ENCODE peak calls at places on chromosomes 2 and 18, in four cellular contexts. One of them, this sample, is unnamed. For H3K4me1, the result is how much of the 10 kb centered on the place peaks cover.

GRCh38 chr2:39712953-39713352 is 47.2 kb downstream of the TMEM178A start:
- DNase-seq in A549: no peak
- DNase-seq in IMR-90: no peak
- DNase-seq in pancreas: no peak
- DNase-seq in this sample: no peak

GRCh38 chr2:118102433-118103082 is 14.3 kb downstream of the INSIG2 start:
- DNase-seq in pancreas: no peak
- DNase-seq in A549: no peak
- DNase-seq in IMR-90: peak
- DNase-seq in this sample: no peak

GRCh38 chr18:24397131-24397693 is 412 bp downstream of the OSBPL1A start:
- DNase-seq in A549: peak
- DNase-seq in IMR-90: peak
- DNase-seq in pancreas: peak
- DNase-seq in this sample: peak

GRCh38 chr2:231299267-231299666 is 96.2 kb upstream of the B3GNT7 start:
- DNase-seq in IMR-90: no peak
- DNase-seq in A549: no peak
- DNase-seq in pancreas: no peak
- DNase-seq in this sample: no peak

GRCh38 chr2:219570194-219570923 is 980 bp downstream of the OBSL1 start:
- DNase-seq in pancreas: no peak
- DNase-seq in A549: peak
- DNase-seq in IMR-90: peak
- DNase-seq in this sample: no peak

GRCh38 chr2:109675666-109676345 is 61.6 kb downstream of the SOWAHC start:
- DNase-seq in A549: no peak
- DNase-seq in pancreas: no peak
- DNase-seq in IMR-90: no peak
- DNase-seq in this sample: no peak

GRCh38 chr2:191795711-191796110 is 51.2 kb downstream of the CAVIN2 start:
- DNase-seq in IMR-90: no peak
- DNase-seq in A549: no peak
- DNase-seq in pancreas: no peak
- DNase-seq in this sample: no peak

GRCh38 chr2:181528441-181528840 is 71.3 kb downstream of the ITGA4 start:
- DNase-seq in pancreas: no peak
- DNase-seq in A549: no peak
- DNase-seq in IMR-90: no peak
- DNase-seq in this sample: no peak

GRCh38 chr2:128305555-128306080 is 13.1 kb downstream of the HS6ST1 start:
- DNase-seq in IMR-90: peak
- DNase-seq in pancreas: no peak
- DNase-seq in A549: no peak
- DNase-seq in this sample: no peak

GRCh38 chr2:19900536-19901200 is 1.1 kb downstream of the TTC32 start:
- DNase-seq in A549: peak
- DNase-seq in pancreas: no peak
- DNase-seq in IMR-90: no peak
- DNase-seq in this sample: no peak

GRCh38 chr2:19897623-19898245 is 4.0 kb downstream of the TTC32 start:
- DNase-seq in pancreas: no peak
- DNase-seq in A549: no peak
- DNase-seq in IMR-90: no peak
- DNase-seq in this sample: no peak

GRCh38 chr2:19899853-19900525 is 1.8 kb downstream of the TTC32 start:
- DNase-seq in A549: no peak
- DNase-seq in pancreas: no peak
- DNase-seq in IMR-90: no peak
- DNase-seq in this sample: no peak

GRCh38 chr2:19901201-19901457 is 654 bp downstream of the TTC32 start:
- DNase-seq in A549: peak
- DNase-seq in IMR-90: no peak
- DNase-seq in pancreas: no peak
- DNase-seq in this sample: no peak

DNA sequence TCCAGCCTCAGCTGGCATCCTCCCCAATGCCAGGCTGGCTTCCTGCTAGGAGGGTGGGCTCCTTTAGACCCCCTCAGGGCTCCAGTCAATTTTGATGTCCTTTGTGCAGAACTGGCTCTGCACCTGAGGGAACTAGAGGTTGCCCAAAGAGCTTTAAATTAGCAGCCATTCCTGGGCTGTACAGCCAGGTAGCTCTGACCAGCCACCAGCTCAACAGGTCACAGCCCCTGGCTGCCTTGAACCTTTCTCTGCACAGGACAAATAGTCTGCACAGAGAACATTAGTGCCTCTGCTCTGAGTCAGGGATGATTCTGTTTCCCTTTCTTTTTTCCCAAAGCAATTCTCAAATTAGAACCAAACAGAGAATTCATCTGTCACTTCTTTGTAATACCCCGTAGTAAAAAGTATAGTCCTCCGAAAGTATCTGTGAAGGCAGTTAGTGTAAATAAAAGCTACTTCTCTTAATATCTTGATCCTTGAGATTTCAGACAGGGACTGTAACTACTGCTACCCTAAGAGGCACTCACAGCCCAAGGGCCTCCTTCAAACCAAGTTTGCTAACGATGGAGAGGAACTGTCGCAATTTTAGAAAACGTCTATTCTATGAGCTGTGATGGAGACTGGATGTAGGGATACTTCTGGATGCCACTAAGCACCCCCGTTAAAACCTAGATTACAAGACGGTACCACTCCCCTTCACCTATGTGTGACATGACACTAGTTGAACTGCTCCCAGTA is 3.0 kb downstream of the TTC32 start:
- DNase-seq in A549: no peak
- DNase-seq in IMR-90: no peak
- DNase-seq in pancreas: no peak
- DNase-seq in this sample: no peak
- H3K4me3 ChIP-seq in A549: no peak
- H3K4me3 ChIP-seq in IMR-90: no peak
- H3K4me3 ChIP-seq in pancreas: no peak
- H3K4me3 ChIP-seq in this sample: peak

GRCh38 chr2:241560181-241560882 is 1.8 kb downstream of the BOK start:
- DNase-seq in A549: no peak
- DNase-seq in IMR-90: no peak
- DNase-seq in pancreas: no peak
- DNase-seq in this sample: no peak
- H3K4me1 ChIP-seq in A549: under half
- H3K4me1 ChIP-seq in IMR-90: under half
- H3K4me1 ChIP-seq in pancreas: under half
- H3K4me1 ChIP-seq in this sample: half or more

DNA sequence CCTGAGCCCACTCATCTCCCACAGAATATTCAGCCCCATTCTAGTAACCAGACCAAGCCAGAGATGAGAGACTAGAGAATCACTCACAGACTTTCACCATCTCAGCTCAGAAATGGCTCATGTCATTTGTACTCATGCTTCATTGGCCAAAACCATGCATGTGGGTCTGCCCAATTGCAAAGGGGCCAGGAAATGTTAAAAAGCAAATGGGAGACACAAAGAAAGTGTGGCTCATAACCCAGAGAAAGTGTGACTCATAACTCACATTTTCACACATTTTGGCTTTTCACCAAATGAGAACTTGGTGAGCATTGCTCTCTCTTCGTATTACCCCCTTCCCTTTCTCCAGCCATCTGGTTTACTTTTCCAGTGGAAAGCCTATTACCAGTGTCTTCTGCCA is 66.2 kb downstream of the MDH1 start:
- DNase-seq in pancreas: no peak
- DNase-seq in A549: no peak
- DNase-seq in IMR-90: no peak
- DNase-seq in this sample: no peak
- TF ChIP-seq CTCF in pancreas: no peak
- TF ChIP-seq CTCF in A549: no peak
- TF ChIP-seq CTCF in IMR-90: no peak
- TF ChIP-seq CTCF in this sample: no peak

GRCh38 chr2:124046332-124046731 is 21.2 kb downstream of the CNTNAP5 start:
- DNase-seq in A549: no peak
- DNase-seq in pancreas: no peak
- DNase-seq in IMR-90: no peak
- DNase-seq in this sample: no peak
- H3K4me3 ChIP-seq in A549: no peak
- H3K4me3 ChIP-seq in pancreas: no peak
- H3K4me3 ChIP-seq in IMR-90: no peak
- H3K4me3 ChIP-seq in this sample: no peak

GRCh38 chr18:63317982-63318881 is 1.3 kb downstream of the BCL2 start:
- DNase-seq in pancreas: peak
- DNase-seq in A549: no peak
- DNase-seq in IMR-90: no peak
- DNase-seq in this sample: peak

GRCh38 chr18:63317556-63317946 is 2.0 kb downstream of the BCL2 start:
- DNase-seq in A549: no peak
- DNase-seq in pancreas: no peak
- DNase-seq in IMR-90: no peak
- DNase-seq in this sample: no peak

GRCh38 chr18:63314991-63315662 is 4.4 kb downstream of the BCL2 start:
- DNase-seq in pancreas: no peak
- DNase-seq in IMR-90: no peak
- DNase-seq in A549: no peak
- DNase-seq in this sample: no peak

GRCh38 chr18:63315879-63316278 is 3.7 kb downstream of the BCL2 start:
- DNase-seq in A549: no peak
- DNase-seq in IMR-90: no peak
- DNase-seq in pancreas: no peak
- DNase-seq in this sample: no peak

DNA sequence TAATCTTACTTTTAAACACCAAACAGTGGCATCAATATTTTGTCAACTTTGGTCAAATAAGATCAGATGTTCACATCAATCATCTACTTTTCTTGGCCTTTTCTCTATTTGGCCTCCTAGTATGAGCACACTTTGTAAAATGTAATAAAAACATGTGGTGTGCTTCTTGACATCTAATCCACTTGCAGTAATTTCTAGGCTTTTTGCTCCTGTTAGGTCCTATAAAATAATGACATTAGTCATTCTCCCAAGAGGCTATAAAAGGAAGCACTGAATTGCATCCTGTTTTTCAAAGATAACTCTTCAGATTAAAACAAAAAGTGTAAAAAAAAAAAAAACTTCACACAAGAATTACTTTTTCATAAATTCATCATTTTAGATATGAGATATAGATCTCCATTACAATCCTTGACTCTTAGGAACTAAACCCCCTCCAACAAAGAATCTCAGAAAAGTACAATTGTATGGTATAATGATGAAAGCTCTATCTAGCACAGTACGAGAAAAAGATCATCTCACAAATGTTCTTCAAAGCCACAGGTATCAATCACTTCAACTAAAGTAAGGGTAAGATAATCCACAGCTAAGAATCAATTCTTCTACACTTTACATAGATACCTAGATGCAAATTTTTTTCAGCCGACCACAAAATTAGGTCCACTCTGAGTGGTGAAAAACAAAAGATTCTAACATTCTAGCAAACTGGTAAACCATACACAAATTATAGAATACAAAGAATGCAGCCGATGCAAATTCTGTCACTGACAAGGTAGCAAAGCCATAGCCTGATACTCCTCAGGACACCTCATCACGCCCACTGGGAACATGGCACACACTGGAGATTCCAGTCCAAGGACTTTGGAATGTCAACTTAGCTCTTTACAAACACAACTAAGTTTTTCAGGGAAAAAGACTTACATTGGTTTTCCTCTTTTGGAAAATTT is 2.7 kb downstream of the BCL2 start:
- DNase-seq in A549: no peak
- DNase-seq in IMR-90: no peak
- DNase-seq in pancreas: no peak
- DNase-seq in this sample: no peak
- H3K4me1 ChIP-seq in A549: under half
- H3K4me1 ChIP-seq in IMR-90: under half
- H3K4me1 ChIP-seq in pancreas: under half
- H3K4me1 ChIP-seq in this sample: under half

GRCh38 chr2:199442173-199442572 is 15.6 kb downstream of the SATB2 start:
- DNase-seq in A549: no peak
- DNase-seq in IMR-90: no peak
- DNase-seq in pancreas: no peak
- DNase-seq in this sample: no peak

GRCh38 chr2:199449455-199449854 is 8.3 kb downstream of the SATB2 start:
- DNase-seq in A549: no peak
- DNase-seq in IMR-90: peak
- DNase-seq in pancreas: no peak
- DNase-seq in this sample: no peak

GRCh38 chr2:199444749-199445148 is 13.0 kb downstream of the SATB2 start:
- DNase-seq in pancreas: no peak
- DNase-seq in IMR-90: peak
- DNase-seq in A549: no peak
- DNase-seq in this sample: no peak

GRCh38 chr2:199443589-199444130 is 14.1 kb downstream of the SATB2 start:
- DNase-seq in IMR-90: peak
- DNase-seq in A549: no peak
- DNase-seq in pancreas: no peak
- DNase-seq in this sample: no peak

GRCh38 chr2:199446996-199447395 is 10.7 kb downstream of the SATB2 start:
- DNase-seq in pancreas: no peak
- DNase-seq in IMR-90: no peak
- DNase-seq in A549: no peak
- DNase-seq in this sample: no peak
- TF ChIP-seq CTCF in pancreas: no peak
- TF ChIP-seq CTCF in IMR-90: no peak
- TF ChIP-seq CTCF in A549: no peak
- TF ChIP-seq CTCF in this sample: no peak

DNA sequence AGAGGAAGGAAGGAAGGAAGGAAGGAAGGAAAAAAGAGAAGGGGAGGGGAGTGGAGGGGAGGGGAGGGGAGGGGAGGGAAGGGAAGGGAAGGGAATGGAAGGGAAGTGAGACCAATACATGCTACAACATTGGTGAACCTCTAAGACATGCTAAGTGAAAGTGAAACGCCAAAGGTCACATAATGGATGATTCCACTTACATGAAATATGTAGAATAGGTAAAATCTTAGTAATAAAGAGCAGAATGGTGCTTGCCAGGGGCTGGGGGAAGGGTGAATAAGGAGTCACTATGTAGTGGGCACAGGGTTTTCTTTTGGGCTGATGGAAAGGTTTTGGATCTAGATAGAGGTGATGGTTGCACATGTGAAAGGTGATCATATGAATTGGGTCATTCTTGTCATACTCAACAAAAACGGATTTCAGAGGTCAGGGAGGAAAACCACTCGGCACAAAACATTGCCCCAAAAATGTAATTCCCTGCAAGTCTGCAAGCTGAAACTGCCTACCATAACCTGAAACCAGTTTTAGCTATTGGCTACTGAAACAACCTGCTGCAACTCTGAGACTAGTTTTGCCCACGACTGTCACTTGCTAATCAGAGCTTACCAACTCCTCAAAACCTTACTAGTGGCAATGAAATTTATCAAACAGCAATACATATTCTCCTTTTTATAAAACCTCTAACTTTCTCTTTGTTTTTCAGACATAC is 59.2 kb downstream of the CCDC141 start:
- DNase-seq in A549: no peak
- DNase-seq in IMR-90: no peak
- DNase-seq in pancreas: no peak
- DNase-seq in this sample: no peak
- H3K4me3 ChIP-seq in A549: no peak
- H3K4me3 ChIP-seq in IMR-90: no peak
- H3K4me3 ChIP-seq in pancreas: no peak
- H3K4me3 ChIP-seq in this sample: no peak

GRCh38 chr2:30510409-30510808 is 63.4 kb downstream of the LCLAT1 start:
- DNase-seq in IMR-90: no peak
- DNase-seq in A549: no peak
- DNase-seq in pancreas: no peak
- DNase-seq in this sample: no peak
- H3K4me1 ChIP-seq in IMR-90: under half
- H3K4me1 ChIP-seq in A549: half or more
- H3K4me1 ChIP-seq in pancreas: under half
- H3K4me1 ChIP-seq in this sample: under half

GRCh38 chr2:127072380-127072779 is 34.6 kb downstream of the BIN1 start:
- DNase-seq in IMR-90: no peak
- DNase-seq in A549: no peak
- DNase-seq in pancreas: no peak
- DNase-seq in this sample: no peak
- TF ChIP-seq CTCF in IMR-90: peak
- TF ChIP-seq CTCF in A549: no peak
- TF ChIP-seq CTCF in pancreas: no peak
- TF ChIP-seq CTCF in this sample: no peak